ENCODE peak calls at places on chromosomes 1 and 21, in ten cellular contexts. K is uterus; R is adipocyte; S is pancreas; D is heart right ventricle; N is neural progenitor cell; G is endothelial cell of umbilical vein; I is mucosa of descending colon; Z is mammary epithelial cell; Q is CD4-positive, CD25-positive, alpha-beta regulatory T cell. B is an unnamed sample. For H3K4me1 and H3K9me3, the result is how much of the 10 kb centered on the place peaks cover.

GRCh38 chr1:33635336-33636012 is 163.0 kb downstream of the ZSCAN20 start:
- DNase-seq in K (no peak), R (no peak), S (no peak), D (no peak), N (no peak), G (no peak), I (no peak), Z (no peak), Q (no peak), B (no peak)

GRCh38 chr1:218823291-218823900 is 350.3 kb upstream of the LYPLAL1 start:
- DNase-seq in K (no peak), R (peak), S (no peak), D (no peak), N (no peak), G (no peak), I (no peak), Z (peak), Q (no peak), B (no peak)

GRCh38 chr1:97632075-97632474 is 288.8 kb downstream of the DPYD start:
- DNase-seq in K (no peak), R (no peak), S (no peak), D (no peak), N (no peak), G (peak), I (no peak), Z (peak), Q (no peak), B (no peak)

GRCh38 chr1:56911098-56911497 is 54.7 kb downstream of the C8B start:
- DNase-seq in K (no peak), R (no peak), S (no peak), D (no peak), N (no peak), G (no peak), I (no peak), Z (peak), Q (no peak), B (no peak)

GRCh38 chr1:97538113-97538512 is 382.7 kb downstream of the DPYD start:
- DNase-seq in K (no peak), R (no peak), S (no peak), D (no peak), N (no peak), G (no peak), I (no peak), Z (no peak), Q (no peak), B (no peak)

GRCh38 chr1:46065405-46065804 is 67.0 kb downstream of the PIK3R3 start:
- DNase-seq in K (no peak), R (no peak), S (no peak), D (no peak), N (no peak), G (no peak), I (peak), Z (peak), Q (peak), B (no peak)

GRCh38 chr1:208757846-208758245 is 513.7 kb upstream of the PLXNA2 start:
- DNase-seq in K (no peak), R (peak), S (no peak), D (no peak), N (no peak), G (no peak), I (no peak), Z (peak), Q (no peak), B (no peak)

GRCh38 chr1:8018492-8019228 is 7.4 kb downstream of the ERRFI1 start:
- DNase-seq in K (no peak), R (peak), S (no peak), D (no peak), N (peak), G (no peak), I (no peak), Z (no peak), Q (no peak), B (no peak)

GRCh38 chr1:177023249-177023648 is 141.3 kb downstream of the ASTN1 start:
- DNase-seq in K (no peak), R (no peak), S (no peak), D (no peak), N (no peak), G (no peak), I (no peak), Z (no peak), Q (no peak), B (no peak)

GRCh38 chr21:29257701-29258100 is 41.0 kb upstream of the BACH1 start:
- DNase-seq in K (no peak), R (peak), S (no peak), D (no peak), N (no peak), G (no peak), I (no peak), Z (peak), Q (no peak), B (no peak)

GRCh38 chr1:47420547-47420946 is 4.5 kb downstream of the FOXE3 start:
- DNase-seq in K (no peak), R (no peak), S (no peak), D (no peak), N (no peak), G (no peak), I (no peak), Z (no peak), Q (no peak), B (no peak)

GRCh38 chr1:224498574-224499170 is 64.1 kb upstream of the WDR26 start:
- DNase-seq in K (no peak), R (peak), S (no peak), D (peak), N (peak), G (peak), I (no peak), Z (peak), Q (peak), B (peak)

GRCh38 chr1:185821612-185822385 is 87.6 kb downstream of the HMCN1 start:
- DNase-seq in K (no peak), R (no peak), S (no peak), D (no peak), N (no peak), G (no peak), I (peak), Z (peak), Q (no peak), B (no peak)

GRCh38 chr1:198534540-198535413 is 5.7 kb downstream of the ATP6V1G3 start:
- DNase-seq in K (no peak), R (no peak), S (no peak), D (no peak), N (no peak), G (no peak), I (no peak), Z (no peak), Q (no peak), B (no peak)

GRCh38 chr1:57007948-57008347 is 42.1 kb upstream of the C8B start:
- DNase-seq in K (no peak), R (peak), S (no peak), D (no peak), N (no peak), G (no peak), I (no peak), Z (no peak), Q (no peak), B (no peak)

GRCh38 chr1:12487520-12487919 is 130.5 kb downstream of the DHRS3 start:
- DNase-seq in K (no peak), R (no peak), S (no peak), D (no peak), N (no peak), G (no peak), I (no peak), Z (no peak), Q (no peak), B (no peak)

GRCh38 chr1:229440821-229441537 is 7.1 kb upstream of the ACTA1 start:
- DNase-seq in K (no peak), R (peak), S (no peak), D (no peak), N (no peak), G (no peak), I (no peak), Z (peak), Q (peak), B (no peak)

GRCh38 chr1:9626201-9626608 is 25.3 kb upstream of the PIK3CD start:
- DNase-seq in K (no peak), R (no peak), S (no peak), D (no peak), N (no peak), G (no peak), I (no peak), Z (peak), Q (no peak), B (no peak)

GRCh38 chr21:44709426-44710293 is 1.7 kb downstream of the TSPEAR start:
- DNase-seq in K (peak), R (peak), S (no peak), D (no peak), N (peak), G (no peak), I (no peak), Z (peak), Q (no peak), B (no peak)

GRCh38 chr1:193013005-193013404 is 46.2 kb downstream of the UCHL5 start:
- DNase-seq in K (no peak), R (peak), S (no peak), D (no peak), N (no peak), G (no peak), I (no peak), Z (no peak), Q (no peak), B (no peak)

GRCh38 chr1:55775007-55775406 is 559.8 kb upstream of the USP24 start:
- DNase-seq in K (no peak), R (peak), S (no peak), D (no peak), N (no peak), G (no peak), I (no peak), Z (no peak), Q (no peak), B (no peak)

GRCh38 chr1:244761279-244761678 is 74.2 kb upstream of the COX20 start:
- DNase-seq in K (no peak), R (no peak), S (no peak), D (no peak), N (no peak), G (no peak), I (no peak), Z (no peak), Q (no peak), B (no peak)

GRCh38 chr1:228337031-228337564 is 69.5 kb downstream of the TRIM11 start:
- DNase-seq in K (no peak), R (no peak), S (no peak), D (no peak), N (no peak), G (no peak), I (no peak), Z (no peak), Q (no peak), B (no peak)

GRCh38 chr1:230976825-230977747 is 1.6 kb downstream of the TTC13 start:
- DNase-seq in K (no peak), R (no peak), S (no peak), D (peak), N (no peak), G (peak), I (no peak), Z (no peak), Q (peak), B (no peak)

GRCh38 chr1:107555578-107555977 is 409.4 kb downstream of the VAV3 start:
- DNase-seq in K (no peak), R (no peak), S (no peak), D (no peak), N (no peak), G (no peak), I (no peak), Z (no peak), Q (no peak), B (no peak)

GRCh38 chr1:65056866-65057265 is 90.5 kb upstream of the JAK1 start:
- DNase-seq in K (no peak), R (no peak), S (no peak), D (no peak), N (no peak), G (no peak), I (no peak), Z (no peak), Q (no peak), B (no peak)

GRCh38 chr1:153403421-153404085 is 12.7 kb upstream of the S100A8 start:
- DNase-seq in K (no peak), R (no peak), S (no peak), D (no peak), N (no peak), G (no peak), I (no peak), Z (no peak), Q (no peak), B (no peak)

GRCh38 chr1:153401461-153401860 is 10.6 kb upstream of the S100A8 start:
- DNase-seq in K (no peak), R (no peak), S (no peak), D (no peak), N (no peak), G (no peak), I (no peak), Z (no peak), Q (no peak), B (no peak)

GRCh38 chr1:153404086-153404635 is 12.2 kb upstream of the S100A7A start:
- DNase-seq in K (no peak), R (no peak), S (no peak), D (no peak), N (no peak), G (no peak), I (no peak), Z (no peak), Q (no peak), B (peak)

GRCh38 chr1:153400244-153400643 is 9.4 kb upstream of the S100A8 start:
- DNase-seq in K (no peak), R (no peak), S (no peak), D (no peak), N (no peak), G (no peak), I (no peak), Z (no peak), Q (no peak), B (no peak)

GRCh38 chr1:153402226-153402625 is 11.4 kb upstream of the S100A8 start:
- DNase-seq in K (no peak), R (no peak), S (no peak), D (no peak), N (no peak), G (no peak), I (no peak), Z (no peak), Q (no peak), B (no peak)
- H3K4me1 ChIP-seq in K (under half), R (under half), S (under half), D (under half), N (under half), G (under half), I (under half), Z (under half), Q (under half), B (under half)

GRCh38 chr1:220894025-220894923 is 15.0 kb downstream of the HLX start:
- DNase-seq in K (no peak), R (no peak), S (no peak), D (no peak), N (peak), G (no peak), I (no peak), Z (no peak), Q (no peak), B (no peak)

GRCh38 chr1:220894924-220895256 is 15.6 kb downstream of the HLX start:
- DNase-seq in K (no peak), R (no peak), S (no peak), D (no peak), N (peak), G (no peak), I (no peak), Z (no peak), Q (no peak), B (no peak)

GRCh38 chr1:220892997-220893700 is 13.9 kb downstream of the HLX start:
- DNase-seq in K (no peak), R (no peak), S (no peak), D (no peak), N (peak), G (no peak), I (no peak), Z (no peak), Q (no peak), B (no peak)

GRCh38 chr1:220892086-220892376 is 12.8 kb downstream of the HLX start:
- DNase-seq in K (no peak), R (no peak), S (no peak), D (no peak), N (no peak), G (no peak), I (no peak), Z (no peak), Q (no peak), B (no peak)

DNA sequence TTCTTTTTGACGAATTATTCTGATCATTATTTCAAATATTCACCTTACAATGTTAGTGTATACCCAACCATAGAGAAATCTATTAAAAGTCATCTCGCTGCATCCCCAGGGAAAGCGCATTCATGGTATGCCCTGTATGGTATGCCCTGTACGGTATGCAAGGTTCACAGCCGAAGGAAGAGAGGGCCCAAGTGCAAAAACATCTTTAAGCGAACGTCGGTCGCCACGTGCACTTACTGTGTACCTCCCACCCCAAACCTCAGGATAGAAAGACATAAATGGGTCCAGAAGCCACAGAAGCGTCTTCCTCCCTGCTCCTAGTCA is 14.4 kb downstream of the HLX start:
- DNase-seq in K (no peak), R (no peak), S (no peak), D (no peak), N (peak), G (no peak), I (no peak), Z (no peak), Q (no peak), B (no peak)
- H3K9me3 ChIP-seq in K (under half), R (under half), S (under half), D (under half), N (under half), G (under half), I (under half), Z (under half), Q (under half), B (under half)

DNA sequence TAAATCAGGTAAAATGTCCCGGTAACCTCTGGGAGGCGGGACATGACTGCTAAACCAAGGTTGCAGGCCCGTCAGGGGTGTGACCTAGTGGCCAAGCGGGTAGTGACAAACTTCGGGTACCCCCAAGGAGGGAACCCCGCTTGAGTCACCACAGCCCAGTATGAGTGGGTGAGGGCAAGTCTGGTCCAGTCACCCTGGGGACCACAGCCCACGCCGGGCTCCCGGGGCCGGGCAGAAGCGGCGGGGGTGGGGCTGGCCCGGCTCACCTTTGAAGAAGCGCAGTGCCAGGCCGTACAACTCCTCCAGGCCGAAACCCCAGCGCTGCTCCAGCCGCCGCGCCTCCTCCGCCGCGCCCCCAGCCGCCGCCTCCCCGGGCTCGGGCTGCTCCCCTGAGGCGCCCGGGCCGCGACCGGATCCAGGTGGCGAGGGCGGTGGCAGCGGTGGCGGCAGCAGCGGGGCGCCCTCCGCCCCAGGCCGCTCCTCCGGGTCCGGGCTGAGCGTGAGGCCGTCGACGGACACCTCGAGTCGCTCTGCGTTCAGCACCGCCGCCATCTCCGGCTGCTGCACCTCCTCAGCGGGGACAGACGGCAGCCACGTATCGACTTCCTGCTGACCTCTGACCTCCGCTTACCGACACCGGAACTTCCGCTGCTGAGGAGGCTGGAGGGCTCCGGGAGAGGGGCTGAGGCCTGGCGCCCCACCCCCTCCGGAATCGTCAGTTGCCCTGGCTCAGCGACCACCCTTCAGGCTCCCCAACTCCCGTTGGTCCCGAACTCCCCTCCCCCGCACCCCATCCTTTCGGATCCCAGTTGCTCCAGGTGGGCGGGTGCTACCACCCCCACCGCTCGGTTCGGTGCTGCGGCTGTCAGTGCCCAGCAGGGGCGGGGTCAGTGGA is at the start of gene ACBD3:
- DNase-seq in K (peak), R (peak), S (peak), D (peak), N (peak), G (peak), I (peak), Z (peak), Q (peak), B (peak)
- H3K4me1 ChIP-seq in K (under half), R (under half), S (under half), D (under half), N (under half), G (under half), I (under half), Z (under half), Q (under half), B (under half)

DNA sequence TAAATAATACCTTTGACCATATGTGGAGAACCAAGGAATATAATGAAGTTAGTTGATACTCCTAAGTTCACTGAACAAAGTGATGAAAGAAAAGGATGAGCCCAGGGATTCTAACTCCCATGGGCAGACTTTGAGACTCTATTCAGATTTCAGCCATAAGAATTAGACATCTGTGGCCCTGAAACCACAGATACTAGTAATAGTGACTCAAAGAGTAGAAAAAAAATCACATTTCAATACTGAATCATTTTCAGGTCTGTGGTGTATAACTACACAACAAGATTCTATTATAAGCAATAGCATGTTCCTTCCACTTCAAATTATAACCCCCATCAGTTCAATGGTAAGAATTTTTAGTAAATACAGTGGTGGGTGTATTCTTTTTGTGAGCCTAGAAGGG is 16.4 kb upstream of the F13B start:
- DNase-seq in K (no peak), R (no peak), S (no peak), D (no peak), N (no peak), G (no peak), I (no peak), Z (no peak), Q (no peak), B (no peak)
- H3K9me3 ChIP-seq in K (under half), R (under half), S (under half), D (under half), N (under half), G (under half), I (under half), Z (under half), Q (under half), B (under half)

DNA sequence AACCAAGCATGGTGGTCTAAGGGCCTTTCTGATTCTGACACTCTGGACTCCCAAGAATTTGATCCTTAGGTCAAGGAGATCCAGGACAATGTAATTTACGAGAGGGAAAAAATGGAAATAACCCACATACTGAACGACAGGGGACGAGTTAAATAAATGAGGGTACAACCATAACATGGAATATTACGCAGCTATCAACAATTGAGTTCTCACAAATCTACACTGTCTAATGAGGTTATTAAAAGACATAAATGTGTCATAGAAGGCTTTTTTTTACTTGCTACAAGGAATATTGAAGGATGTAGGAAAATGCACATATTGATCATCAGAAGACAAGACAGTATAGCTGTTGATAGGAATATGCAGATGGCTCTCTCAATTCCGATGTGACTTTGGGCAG is 23.8 kb downstream of the SDC3 start:
- DNase-seq in K (no peak), R (no peak), S (no peak), D (no peak), N (no peak), G (no peak), I (no peak), Z (no peak), Q (no peak), B (no peak)
- H3K4me1 ChIP-seq in K (under half), R (under half), S (under half), D (under half), N (under half), G (under half), I (under half), Z (under half), Q (under half), B (under half)

DNA sequence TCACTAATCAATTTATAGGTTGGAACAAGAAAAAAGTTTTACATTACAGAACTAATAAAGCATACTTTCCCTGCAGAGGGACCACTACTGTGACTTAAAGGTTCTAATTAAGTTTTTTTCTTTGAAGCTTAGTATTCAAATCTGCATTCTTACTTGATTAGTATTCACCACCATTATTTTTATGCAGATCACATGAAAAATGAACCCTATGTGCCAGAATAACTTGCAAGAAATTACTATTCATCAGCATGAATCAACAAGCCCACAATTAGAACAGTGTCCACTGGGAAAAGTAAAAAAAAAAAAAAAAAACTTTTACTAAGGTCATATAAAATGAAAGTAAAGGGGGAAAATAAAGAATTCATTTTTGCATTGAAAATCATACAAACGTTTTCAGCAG is 90.8 kb downstream of the SMYD3 start:
- DNase-seq in K (no peak), R (no peak), S (no peak), D (no peak), N (no peak), G (no peak), I (no peak), Z (no peak), Q (no peak), B (no peak)
- H3K9me3 ChIP-seq in K (under half), R (under half), S (under half), D (under half), N (under half), G (under half), I (under half), Z (under half), Q (under half), B (under half)